ENCODE peak calls at places on chromosomes 1 and 21, in seven cellular contexts. I, N, J, K, G, Z and C are unnamed samples. For H3K36me3 and H3K4me1, the result is how much of the 10 kb centered on the place peaks cover.

GRCh38 chr1:150551784-150552691 is 2.8 kb downstream of the ADAMTSL4 start:
- DNase-seq in G (peak), I (peak), Z (peak), J (peak), K (peak), N (peak), C (peak)

GRCh38 chr1:27598902-27599528 is 4.9 kb downstream of the AHDC1 start:
- DNase-seq in Z (peak), K (peak), J (peak), N (no peak), G (peak), I (peak), C (no peak)

GRCh38 chr1:25451903-25452302 is 21.2 kb downstream of the MACO1 start:
- DNase-seq in I (no peak), N (no peak), K (no peak), Z (no peak), J (no peak), G (no peak), C (no peak)

GRCh38 chr1:226666164-226666506 is 72.9 kb downstream of the ITPKB start:
- DNase-seq in N (no peak), I (peak), K (no peak), J (no peak), Z (no peak), G (no peak), C (no peak)

GRCh38 chr1:89780721-89781120 is 40.1 kb upstream of the LRRC8D start:
- DNase-seq in N (no peak), K (no peak), G (peak), J (no peak), Z (peak), I (no peak), C (no peak)

GRCh38 chr1:62401034-62401433 is 35.8 kb upstream of the USP1 start:
- DNase-seq in I (no peak), J (peak), Z (no peak), N (no peak), K (no peak), G (no peak), C (no peak)

GRCh38 chr1:23585321-23586022 is 26.2 kb upstream of the ID3 start:
- DNase-seq in K (no peak), Z (peak), I (peak), G (peak), N (no peak), J (no peak), C (no peak)

GRCh38 chr1:241706967-241707366 is 54.9 kb downstream of the WDR64 start:
- DNase-seq in I (no peak), G (peak), J (no peak), K (no peak), Z (no peak), N (no peak), C (no peak)

GRCh38 chr1:176837708-176838107 is 326.8 kb downstream of the ASTN1 start:
- DNase-seq in G (no peak), I (no peak), N (no peak), Z (no peak), K (no peak), J (no peak), C (no peak)

GRCh38 chr21:41725421-41726021 is 41.3 kb downstream of the RIPK4 start:
- DNase-seq in J (peak), K (peak), G (no peak), Z (no peak), I (peak), N (no peak), C (no peak)

GRCh38 chr1:86706018-86706417 is 1.6 kb downstream of the SH3GLB1 start:
- DNase-seq in N (no peak), Z (no peak), J (no peak), G (peak), K (no peak), I (no peak), C (no peak)

GRCh38 chr1:177181631-177182291 is 11.0 kb downstream of the BRINP2 start:
- DNase-seq in I (peak), Z (peak), G (peak), N (peak), K (peak), J (peak), C (peak)

GRCh38 chr21:14864211-14865021 is 200.4 kb downstream of the NRIP1 start:
- DNase-seq in N (peak), J (peak), K (peak), G (peak), I (peak), Z (peak), C (peak)

GRCh38 chr1:174678657-174679056 is 230.9 kb downstream of the GPR52 start:
- DNase-seq in G (no peak), Z (no peak), K (no peak), I (no peak), N (no peak), J (peak), C (no peak)

GRCh38 chr1:82042306-82042705 is 241.6 kb downstream of the ADGRL2 start:
- DNase-seq in N (no peak), J (no peak), K (no peak), Z (no peak), G (no peak), I (no peak), C (no peak)

GRCh38 chr1:220269036-220269435 is 3.2 kb downstream of the RAB3GAP2 start:
- DNase-seq in G (no peak), J (no peak), N (no peak), Z (no peak), K (no peak), I (no peak), C (no peak)
- H3K36me3 ChIP-seq in G (under half), J (under half), N (under half), Z (under half), K (under half), I (under half), C (under half)

DNA sequence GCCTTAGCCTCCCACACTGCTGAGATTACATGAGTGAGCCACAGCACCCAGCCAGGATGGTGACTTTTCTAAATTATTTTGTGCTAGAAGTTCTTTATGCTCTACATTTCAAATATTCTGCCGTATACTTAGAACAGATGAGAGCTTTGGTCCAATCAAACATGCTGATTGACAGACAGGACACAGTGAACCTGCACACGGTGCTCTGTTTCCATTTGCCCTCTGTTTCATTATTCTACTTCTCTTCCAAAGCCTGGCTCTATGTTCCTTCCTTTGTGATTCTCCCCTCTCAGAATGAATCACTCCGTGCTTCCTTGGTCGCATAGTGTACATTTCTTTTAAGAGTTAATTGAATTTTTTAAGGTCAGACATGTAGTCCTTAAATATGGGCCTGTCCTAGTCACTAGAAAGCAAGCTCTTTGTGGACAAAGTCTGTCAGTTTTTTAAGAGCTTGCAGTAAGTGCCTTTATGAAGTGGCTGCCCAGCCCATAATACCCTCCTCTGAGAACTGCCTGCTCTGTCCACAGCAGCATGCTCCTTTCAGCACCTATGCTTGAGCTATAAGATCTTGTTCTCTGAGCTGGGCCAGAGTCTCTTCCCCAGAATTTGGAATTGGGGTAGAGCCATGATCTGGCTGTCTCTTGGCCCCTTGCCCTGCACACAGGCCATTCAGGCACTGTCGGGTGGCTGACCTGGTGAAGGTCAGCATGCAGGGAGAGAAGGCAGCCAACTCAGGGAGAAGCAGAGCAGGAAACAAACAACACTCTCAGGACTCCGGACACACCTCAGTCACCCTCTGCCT is 66.8 kb upstream of the SLC44A3 start:
- DNase-seq in Z (peak), I (no peak), N (peak), G (peak), J (no peak), K (no peak), C (peak)
- H3K4me1 ChIP-seq in Z (under half), I (under half), N (under half), G (under half), J (under half), K (under half), C (under half)

GRCh38 chr1:2513939-2514650 is 12.3 kb downstream of the PANK4 start:
- DNase-seq in Z (no peak), I (no peak), J (no peak), K (no peak), G (no peak), N (no peak), C (no peak)
- H3K36me3 ChIP-seq in Z (half or more), I (half or more), J (under half), K (under half), G (under half), N (half or more), C (half or more)

DNA sequence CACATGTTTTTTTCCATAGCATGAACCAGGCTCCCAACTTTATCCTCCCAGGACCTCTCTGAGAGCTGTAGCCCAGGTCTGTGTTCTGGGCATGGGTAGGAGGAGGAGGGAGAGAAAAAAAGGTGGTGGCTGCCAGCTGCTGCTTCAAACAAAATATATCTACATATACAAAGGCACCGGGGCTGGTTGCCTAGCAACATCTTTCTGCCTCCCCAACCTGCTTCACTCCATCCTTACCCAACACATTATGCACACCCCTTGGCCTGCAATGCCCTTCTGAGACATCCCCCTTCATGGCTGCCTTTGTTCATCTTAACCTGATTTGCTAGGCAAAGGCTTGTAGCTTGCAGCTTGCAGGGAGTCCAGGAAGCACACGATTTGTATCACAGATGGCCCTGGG is 27.2 kb upstream of the ATP1A1 start:
- DNase-seq in N (no peak), G (no peak), Z (no peak), I (no peak), K (no peak), J (peak), C (no peak)
- H3K4me1 ChIP-seq in N (under half), G (under half), Z (under half), I (under half), K (under half), J (under half), C (under half)

DNA sequence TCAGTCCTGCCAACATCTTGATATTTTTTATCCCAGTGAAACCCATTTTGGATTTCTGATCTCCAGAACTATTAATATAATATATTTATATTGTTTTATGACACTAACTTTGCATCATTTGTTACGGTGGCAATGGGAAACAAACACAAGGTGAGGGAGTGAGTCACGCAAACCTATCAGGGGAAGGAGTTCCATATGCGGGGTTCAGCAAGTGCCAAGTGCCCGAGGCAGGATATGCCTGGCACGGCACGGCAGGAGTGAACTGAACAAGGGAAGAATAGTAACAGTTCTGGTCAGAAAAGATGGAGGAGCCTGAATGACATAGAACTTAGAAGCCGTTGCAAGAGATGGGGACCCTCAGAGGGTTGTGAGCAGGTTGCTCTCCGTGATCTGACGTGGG is 7.7 kb upstream of the IL10RB start:
- DNase-seq in N (no peak), J (no peak), Z (no peak), I (no peak), K (no peak), G (no peak), C (no peak)
- H3K36me3 ChIP-seq in N (half or more), J (under half), Z (under half), I (half or more), K (under half), G (under half), C (under half)

DNA sequence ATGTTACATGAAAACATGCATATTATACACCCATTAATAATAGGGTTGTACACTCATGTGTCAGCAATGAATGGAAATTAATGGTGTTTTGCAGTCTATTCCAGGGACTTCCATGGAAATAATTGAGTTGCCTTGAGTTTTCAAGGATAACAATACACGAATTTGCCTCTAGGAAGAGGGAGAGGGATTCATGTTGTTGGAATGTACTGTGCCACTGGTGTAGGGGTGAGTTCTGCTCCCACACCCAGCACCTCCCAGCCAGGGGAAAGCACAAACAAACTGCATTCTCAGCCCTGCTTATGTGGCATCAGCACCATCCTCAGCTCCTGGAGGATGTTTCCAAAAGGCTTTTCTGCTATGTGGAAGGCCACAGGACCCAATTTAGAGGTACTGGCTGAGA is 57.8 kb downstream of the BCAR3 start:
- DNase-seq in K (no peak), I (no peak), N (no peak), Z (peak), G (peak), J (no peak), C (no peak)
- H3K4me1 ChIP-seq in K (under half), I (under half), N (half or more), Z (under half), G (half or more), J (under half), C (under half)

GRCh38 chr1:180071760-180072159 is 82.9 kb upstream of the QSOX1 start:
- DNase-seq in I (no peak), K (no peak), Z (no peak), J (no peak), G (no peak), N (no peak), C (no peak)
- H3K36me3 ChIP-seq in I (half or more), K (under half), Z (under half), J (under half), G (half or more), N (half or more), C (under half)

GRCh38 chr1:40034869-40035268 is 5.7 kb upstream of the CAP1 start:
- DNase-seq in N (no peak), G (no peak), Z (no peak), I (no peak), K (no peak), J (no peak), C (no peak)

GRCh38 chr1:40039757-40040510 is 595 bp upstream of the CAP1 start:
- DNase-seq in I (peak), J (peak), G (peak), K (peak), N (peak), Z (peak), C (peak)

GRCh38 chr1:40038693-40039092 is 1.8 kb upstream of the CAP1 start:
- DNase-seq in G (no peak), I (no peak), K (no peak), Z (no peak), J (no peak), N (no peak), C (no peak)

GRCh38 chr1:40039245-40039756 is 1.2 kb upstream of the CAP1 start:
- DNase-seq in I (no peak), N (no peak), J (no peak), G (no peak), K (no peak), Z (peak), C (no peak)

GRCh38 chr1:40036574-40036973 is 4.0 kb upstream of the CAP1 start:
- DNase-seq in G (peak), N (peak), I (peak), K (no peak), Z (peak), J (no peak), C (peak)
- H3K4me1 ChIP-seq in G (under half), N (half or more), I (under half), K (half or more), Z (under half), J (under half), C (under half)

GRCh38 chr1:19625264-19625663 is 18.8 kb upstream of the NBL1 start:
- DNase-seq in N (no peak), K (no peak), I (no peak), Z (no peak), J (no peak), G (no peak), C (no peak)
- H3K36me3 ChIP-seq in N (half or more), K (under half), I (half or more), Z (under half), J (under half), G (under half), C (under half)

GRCh38 chr1:209827384-209828261 is at the start of gene UTP25:
- DNase-seq in N (peak), J (peak), K (peak), I (peak), G (peak), Z (peak), C (peak)
- H3K4me1 ChIP-seq in N (under half), J (under half), K (under half), I (under half), G (under half), Z (under half), C (under half)